ENCODE peak calls at places on chromosomes 4 and X, in five cellular contexts. A is K562, H is SK-N-SH, I is GM12878, G is IMR-90. U is an unnamed sample.

GRCh38 chrX:133681897-133682296 is 266.6 kb upstream of the GPC4 start:
- DNase-seq in A (no peak), H (no peak), I (no peak), G (no peak), U (no peak)

GRCh38 chr4:165743422-165743821 is 129.6 kb upstream of the TLL1 start:
- DNase-seq in A (no peak), H (no peak), I (no peak), G (no peak), U (no peak)

GRCh38 chrX:114508836-114509235 is 75.0 kb upstream of the HTR2C start:
- DNase-seq in A (no peak), H (no peak), I (no peak), G (no peak), U (no peak)

GRCh38 chr4:71029504-71029903 is 36.1 kb downstream of the DCK start:
- DNase-seq in A (no peak), H (no peak), I (no peak), G (no peak), U (no peak)

GRCh38 chr4:60250657-60251056 is 949.5 kb upstream of the ADGRL3 start:
- DNase-seq in A (no peak), H (no peak), I (no peak), G (no peak), U (no peak)

GRCh38 chr4:41192136-41192535 is 22.2 kb downstream of the APBB2 start:
- DNase-seq in A (no peak), H (no peak), I (no peak), G (peak; percentile 33), U (no peak)

GRCh38 chr4:101604976-101605375 is 185.6 kb upstream of the BANK1 start:
- DNase-seq in A (no peak), H (peak; percentile 2), I (no peak), G (no peak), U (no peak)

GRCh38 chr4:140858897-140859296 is 102.7 kb upstream of the TBC1D9 start:
- DNase-seq in A (no peak), H (peak; percentile 49), I (no peak), G (peak; percentile 15), U (no peak)

GRCh38 chr4:79964715-79965345 is 108.2 kb downstream of the ANTXR2 start:
- DNase-seq in A (no peak), H (no peak), I (no peak), G (no peak), U (no peak)

GRCh38 chr4:150475763-150476162 is 106.2 kb upstream of the MAB21L2 start:
- DNase-seq in A (no peak), H (no peak), I (no peak), G (no peak), U (no peak)

GRCh38 chr4:150482581-150482980 is 99.4 kb upstream of the MAB21L2 start:
- DNase-seq in A (no peak), H (no peak), I (no peak), G (no peak), U (no peak)

GRCh38 chr4:150477869-150478268 is 104.1 kb upstream of the MAB21L2 start:
- DNase-seq in A (no peak), H (no peak), I (no peak), G (no peak), U (no peak)

GRCh38 chr4:150476776-150477175 is 105.2 kb upstream of the MAB21L2 start:
- DNase-seq in A (no peak), H (no peak), I (no peak), G (no peak), U (no peak)

DNA sequence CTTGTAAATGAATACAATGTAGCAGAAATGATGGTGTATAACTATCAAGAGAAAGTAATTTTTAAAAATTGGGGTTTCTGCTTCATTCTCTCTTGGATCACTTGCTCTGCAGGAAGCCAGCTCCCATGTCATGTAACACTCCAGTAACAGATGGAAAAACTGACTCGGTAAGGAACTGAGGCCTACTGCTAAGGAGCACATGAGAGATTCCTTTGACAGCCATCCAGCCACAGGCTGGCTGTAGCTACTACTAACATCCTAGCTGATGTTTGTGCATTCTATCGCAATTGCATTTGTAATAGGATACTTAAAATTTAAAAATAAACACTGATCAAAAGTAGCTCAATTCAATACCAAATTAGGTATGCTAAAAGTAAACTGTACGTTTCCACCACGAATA is 102.3 kb upstream of the MAB21L2 start:
- DNase-seq in A (no peak), H (no peak), I (no peak), G (peak; percentile 58), U (no peak)
- TF ChIP-seq RCOR1 in A (no peak), H (no peak), I (no peak), G (no peak), U (no peak)

DNA sequence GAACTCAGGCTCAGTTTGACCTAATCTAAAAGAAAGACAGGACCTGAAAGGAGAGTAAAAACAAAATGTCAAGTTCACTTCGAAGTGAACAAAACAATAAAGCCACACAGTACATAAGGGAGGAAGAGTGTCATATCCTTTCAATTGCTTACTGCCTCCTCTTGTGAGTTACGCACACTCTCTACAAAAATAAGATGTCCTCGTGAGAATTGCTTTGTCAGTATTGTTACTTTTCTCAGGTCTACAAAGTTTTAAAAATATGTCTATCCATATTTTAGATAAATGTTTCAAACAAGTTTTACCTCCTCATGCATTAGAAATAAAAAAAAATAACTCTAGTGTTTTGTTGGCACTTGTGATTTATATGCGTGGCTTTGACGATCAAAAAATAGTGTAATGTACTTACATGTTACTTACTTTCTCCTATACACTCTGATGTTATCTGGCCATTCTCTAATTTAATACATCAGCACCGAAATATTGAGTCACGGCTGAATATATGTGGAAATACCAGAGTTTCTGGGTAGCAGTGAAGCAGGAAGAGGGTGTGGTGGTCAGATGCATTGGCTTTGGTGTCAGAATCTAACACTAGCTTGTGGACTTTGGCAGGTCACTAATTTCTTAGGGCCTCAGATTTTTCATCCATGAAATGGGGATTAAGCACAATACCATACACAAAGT is 8.1 kb upstream of the MRPL1 start:
- DNase-seq in A (no peak), H (no peak), I (no peak), G (no peak), U (no peak)
- TF ChIP-seq RCOR1 in A (no peak), H (no peak), I (no peak), G (no peak), U (no peak)

GRCh38 chr4:2551118-2551517 is 14.7 kb downstream of the FAM193A start:
- DNase-seq in A (no peak), H (no peak), I (no peak), G (no peak), U (no peak)

GRCh38 chr4:2558301-2558700 is 21.9 kb downstream of the FAM193A start:
- DNase-seq in A (no peak), H (no peak), I (no peak), G (no peak), U (no peak)

GRCh38 chr4:2552806-2553205 is 16.4 kb downstream of the FAM193A start:
- DNase-seq in A (no peak), H (no peak), I (no peak), G (no peak), U (no peak)
- TF ChIP-seq RCOR1 in A (no peak), H (no peak), I (no peak), G (no peak), U (no peak)

GRCh38 chr4:7656244-7656800 is 221.6 kb upstream of the PSAPL1 start:
- DNase-seq in A (no peak), H (no peak), I (no peak), G (no peak), U (no peak)

GRCh38 chr4:7655549-7656243 is 221.0 kb upstream of the PSAPL1 start:
- DNase-seq in A (peak; percentile 28), H (peak; percentile 86), I (no peak), G (no peak), U (no peak)

GRCh38 chr4:7655267-7655548 is 220.5 kb upstream of the PSAPL1 start:
- DNase-seq in A (no peak), H (no peak), I (no peak), G (no peak), U (no peak)

GRCh38 chr4:7653510-7654414 is 219.0 kb upstream of the PSAPL1 start:
- DNase-seq in A (no peak), H (no peak), I (no peak), G (no peak), U (no peak)

DNA sequence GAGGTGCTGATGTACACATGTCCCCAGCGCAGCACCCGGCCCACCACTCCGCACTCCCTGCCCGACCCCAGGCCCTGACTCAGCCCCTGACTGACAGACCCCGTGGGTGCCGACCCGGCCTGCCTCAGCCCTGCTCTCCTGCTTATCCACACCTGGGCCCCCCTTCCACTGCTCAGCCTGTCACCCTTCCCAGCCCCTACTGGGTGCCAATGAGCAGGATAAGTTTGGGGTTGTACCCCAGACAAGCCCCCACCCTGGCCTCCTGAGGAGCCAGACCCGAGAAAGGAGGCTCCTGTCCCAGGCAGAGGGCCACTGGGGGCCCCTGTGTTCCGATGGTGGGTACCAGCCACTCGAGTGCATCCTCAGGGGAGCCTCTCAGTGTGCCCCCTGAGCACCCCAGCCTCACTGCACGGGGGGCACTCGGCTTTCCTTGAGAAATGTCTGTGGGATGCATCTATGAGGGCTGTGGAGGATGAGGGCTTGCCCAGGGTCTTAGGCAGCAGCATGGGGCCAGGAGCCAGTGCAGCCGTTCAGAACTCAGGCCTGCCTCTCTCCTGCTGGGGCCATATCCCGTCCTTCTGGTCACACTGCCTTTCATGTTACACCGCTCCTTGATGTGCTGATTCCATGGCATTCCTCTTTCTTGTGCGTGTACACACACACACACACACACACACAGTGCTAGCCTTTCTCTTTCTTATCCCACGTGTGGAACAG is 220.0 kb upstream of the PSAPL1 start:
- DNase-seq in A (no peak), H (no peak), I (no peak), G (no peak), U (no peak)
- TF ChIP-seq RCOR1 in A (no peak), H (no peak), I (no peak), G (no peak), U (no peak)

GRCh38 chr4:83212041-83212851 is 72.4 kb downstream of the COQ2 start:
- DNase-seq in A (no peak), H (no peak), I (peak; percentile 90), G (no peak), U (no peak)
- TF ChIP-seq RCOR1 in A (no peak), H (no peak), I (no peak), G (no peak), U (no peak)

DNA sequence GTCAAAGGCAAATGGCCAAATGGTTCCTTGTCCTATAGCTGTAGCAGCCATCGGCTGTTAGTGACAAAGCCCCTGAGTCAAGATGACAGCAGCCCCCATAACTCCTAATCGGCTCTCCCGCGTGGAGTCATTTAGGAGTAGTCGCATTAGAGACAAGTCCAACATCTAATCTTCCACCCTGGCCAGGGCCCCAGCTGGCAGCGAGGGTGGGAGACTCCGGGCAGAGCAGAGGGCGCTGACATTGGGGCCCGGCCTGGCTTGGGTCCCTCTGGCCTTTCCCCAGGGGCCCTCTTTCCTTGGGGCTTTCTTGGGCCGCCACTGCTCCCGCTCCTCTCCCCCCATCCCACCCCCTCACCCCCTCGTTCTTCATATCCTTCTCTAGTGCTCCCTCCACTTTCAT is 3.8 kb upstream of the OPN1LW start:
- DNase-seq in A (no peak), H (no peak), I (no peak), G (no peak), U (no peak)
- TF ChIP-seq RCOR1 in A (no peak), H (no peak), I (no peak), G (no peak), U (no peak)

GRCh38 chr4:181548873-181549541 is 694.2 kb upstream of the TENM3 start:
- DNase-seq in A (no peak), H (no peak), I (no peak), G (peak; percentile 85), U (no peak)
- TF ChIP-seq RCOR1 in A (no peak), H (no peak), I (no peak), G (no peak), U (no peak)